ENCODE peak calls at places on chromosomes 4 and X, in four cellular contexts. One of them, this sample, is unnamed.

GRCh38 chr4:80306255-80306654 is 29.3 kb upstream of the CFAP299 start:
- DNase-seq in EL: peak; percentile 71
- DNase-seq in WTC11: no peak
- DNase-seq in CD8-positive, alpha-beta T cell: no peak
- DNase-seq in this sample: no peak

GRCh38 chrX:308821-309520 is 9.6 kb downstream of the GTPBP6 start:
- DNase-seq in CD8-positive, alpha-beta T cell: no peak
- DNase-seq in WTC11: no peak
- DNase-seq in EL: no peak
- DNase-seq in this sample: no peak

GRCh38 chr4:84751707-84752106 is 168.8 kb downstream of the CDS1 start:
- DNase-seq in CD8-positive, alpha-beta T cell: no peak
- DNase-seq in EL: no peak
- DNase-seq in WTC11: no peak
- DNase-seq in this sample: no peak

GRCh38 chr4:147981305-147981704 is 249.4 kb downstream of the ARHGAP10 start:
- DNase-seq in WTC11: no peak
- DNase-seq in CD8-positive, alpha-beta T cell: no peak
- DNase-seq in EL: peak; percentile 22
- DNase-seq in this sample: no peak

GRCh38 chrX:131397891-131398290 is 108.8 kb upstream of the IGSF1 start:
- DNase-seq in CD8-positive, alpha-beta T cell: no peak
- DNase-seq in WTC11: no peak
- DNase-seq in EL: no peak
- DNase-seq in this sample: no peak

GRCh38 chr4:16783119-16783518 is 115.3 kb downstream of the LDB2 start:
- DNase-seq in WTC11: no peak
- DNase-seq in CD8-positive, alpha-beta T cell: no peak
- DNase-seq in EL: no peak
- DNase-seq in this sample: peak; percentile 17

GRCh38 chr4:68907788-68908700 is 43.6 kb downstream of the UGT2A3 start:
- DNase-seq in EL: no peak
- DNase-seq in CD8-positive, alpha-beta T cell: no peak
- DNase-seq in WTC11: no peak
- DNase-seq in this sample: no peak

GRCh38 chr4:5636766-5637670 is 71.3 kb downstream of the EVC2 start:
- DNase-seq in CD8-positive, alpha-beta T cell: no peak
- DNase-seq in EL: peak; percentile 53
- DNase-seq in WTC11: no peak
- DNase-seq in this sample: no peak

GRCh38 chr4:55575513-55575912 is 16.5 kb downstream of the PDCL2 start:
- DNase-seq in CD8-positive, alpha-beta T cell: no peak
- DNase-seq in WTC11: no peak
- DNase-seq in EL: no peak
- DNase-seq in this sample: no peak

GRCh38 chr4:95249402-95250043 is 299.2 kb downstream of the UNC5C start:
- DNase-seq in EL: no peak
- DNase-seq in WTC11: no peak
- DNase-seq in CD8-positive, alpha-beta T cell: no peak
- DNase-seq in this sample: no peak

GRCh38 chr4:81198151-81198550 is 16.9 kb downstream of the PRKG2 start:
- DNase-seq in WTC11: no peak
- DNase-seq in EL: no peak
- DNase-seq in CD8-positive, alpha-beta T cell: no peak
- DNase-seq in this sample: no peak

GRCh38 chrX:102712967-102713677 is 874 bp downstream of the GPRASP2 start:
- DNase-seq in CD8-positive, alpha-beta T cell: peak; percentile 10
- DNase-seq in EL: peak; percentile 59
- DNase-seq in WTC11: peak; percentile 35
- DNase-seq in this sample: peak; percentile 25

GRCh38 chr4:102420563-102421221 is 75.4 kb upstream of the SLC39A8 start:
- DNase-seq in EL: peak; percentile 43
- DNase-seq in WTC11: no peak
- DNase-seq in CD8-positive, alpha-beta T cell: no peak
- DNase-seq in this sample: no peak

GRCh38 chrX:16445166-16445752 is 204.7 kb upstream of the S100G start:
- DNase-seq in WTC11: peak; percentile 27
- DNase-seq in CD8-positive, alpha-beta T cell: peak; percentile 41
- DNase-seq in EL: peak; percentile 27
- DNase-seq in this sample: peak; percentile 44

GRCh38 chr4:108213308-108213707 is 44.6 kb upstream of the LEF1 start:
- DNase-seq in CD8-positive, alpha-beta T cell: no peak
- DNase-seq in WTC11: no peak
- DNase-seq in EL: no peak
- DNase-seq in this sample: no peak

GRCh38 chr4:166493828-166494432 is 620.9 kb downstream of the TLL1 start:
- DNase-seq in WTC11: no peak
- DNase-seq in EL: peak; percentile 31
- DNase-seq in CD8-positive, alpha-beta T cell: no peak
- DNase-seq in this sample: no peak

GRCh38 chrX:20116087-20116574 is 576 bp downstream of the MAP7D2 start:
- DNase-seq in EL: no peak
- DNase-seq in CD8-positive, alpha-beta T cell: no peak
- DNase-seq in WTC11: peak; percentile 24
- DNase-seq in this sample: peak; percentile 33

GRCh38 chr4:98170035-98170434 is 26.8 kb upstream of the STPG2 start:
- DNase-seq in CD8-positive, alpha-beta T cell: no peak
- DNase-seq in EL: no peak
- DNase-seq in WTC11: no peak
- DNase-seq in this sample: no peak

GRCh38 chr4:17705107-17705506 is 76.3 kb downstream of the FAM184B start:
- DNase-seq in WTC11: no peak
- DNase-seq in EL: no peak
- DNase-seq in CD8-positive, alpha-beta T cell: no peak
- DNase-seq in this sample: no peak

GRCh38 chr4:9949573-9949972 is 71.7 kb downstream of the SLC2A9 start:
- DNase-seq in CD8-positive, alpha-beta T cell: no peak
- DNase-seq in WTC11: no peak
- DNase-seq in EL: no peak
- DNase-seq in this sample: no peak

GRCh38 chr4:167177925-167178324 is 56.4 kb downstream of the SPOCK3 start:
- DNase-seq in EL: no peak
- DNase-seq in CD8-positive, alpha-beta T cell: no peak
- DNase-seq in WTC11: no peak
- DNase-seq in this sample: no peak

GRCh38 chr4:147491076-147491475 is 10.2 kb downstream of the EDNRA start:
- DNase-seq in EL: no peak
- DNase-seq in CD8-positive, alpha-beta T cell: no peak
- DNase-seq in WTC11: no peak
- DNase-seq in this sample: no peak

GRCh38 chrX:41377624-41378023 is 43.7 kb downstream of the DDX3X start:
- DNase-seq in WTC11: no peak
- DNase-seq in EL: no peak
- DNase-seq in CD8-positive, alpha-beta T cell: no peak
- DNase-seq in this sample: no peak

GRCh38 chr4:95547708-95548471 is 883 bp downstream of the UNC5C start:
- DNase-seq in CD8-positive, alpha-beta T cell: no peak
- DNase-seq in WTC11: peak; percentile 45
- DNase-seq in EL: no peak
- DNase-seq in this sample: peak; percentile 29

GRCh38 chr4:17033256-17034245 is 135.1 kb upstream of the LDB2 start:
- DNase-seq in WTC11: no peak
- DNase-seq in EL: no peak
- DNase-seq in CD8-positive, alpha-beta T cell: no peak
- DNase-seq in this sample: no peak

GRCh38 chrX:100819534-100819836 is 706 bp upstream of the CSTF2 start:
- DNase-seq in WTC11: peak; percentile 12
- DNase-seq in EL: no peak
- DNase-seq in CD8-positive, alpha-beta T cell: no peak
- DNase-seq in this sample: no peak

GRCh38 chr4:126992910-126993309 is 639.8 kb upstream of the INTU start:
- DNase-seq in EL: no peak
- DNase-seq in CD8-positive, alpha-beta T cell: no peak
- DNase-seq in WTC11: no peak
- DNase-seq in this sample: no peak

GRCh38 chrX:15437724-15438123 is 53.5 kb upstream of the VEGFD start:
- DNase-seq in EL: no peak
- DNase-seq in WTC11: no peak
- DNase-seq in CD8-positive, alpha-beta T cell: no peak
- DNase-seq in this sample: no peak

GRCh38 chrX:53223068-53223693 is 1.8 kb downstream of the KDM5C start:
- DNase-seq in EL: no peak
- DNase-seq in WTC11: no peak
- DNase-seq in CD8-positive, alpha-beta T cell: no peak
- DNase-seq in this sample: no peak

GRCh38 chr4:132498215-132498614 is 650.9 kb upstream of the PCDH10 start:
- DNase-seq in EL: no peak
- DNase-seq in WTC11: no peak
- DNase-seq in CD8-positive, alpha-beta T cell: no peak
- DNase-seq in this sample: no peak

GRCh38 chr4:83361416-83362196 is 27.0 kb upstream of the HPSE start:
- DNase-seq in EL: no peak
- DNase-seq in CD8-positive, alpha-beta T cell: no peak
- DNase-seq in WTC11: no peak
- DNase-seq in this sample: peak; percentile 40

GRCh38 chr4:84530871-84531270 is 31.8 kb upstream of the NKX6-1 start:
- DNase-seq in CD8-positive, alpha-beta T cell: no peak
- DNase-seq in WTC11: no peak
- DNase-seq in EL: peak; percentile 40
- DNase-seq in this sample: no peak

GRCh38 chr4:34157546-34157945 is 2086.8 kb downstream of the ARAP2 start:
- DNase-seq in CD8-positive, alpha-beta T cell: no peak
- DNase-seq in EL: peak; percentile 67
- DNase-seq in WTC11: no peak
- DNase-seq in this sample: no peak

GRCh38 chrX:39491548-39492297 is 606.0 kb downstream of the BCOR start:
- DNase-seq in EL: no peak
- DNase-seq in CD8-positive, alpha-beta T cell: peak; percentile 40
- DNase-seq in WTC11: no peak
- DNase-seq in this sample: peak; percentile 13

GRCh38 chr4:2372488-2373030 is 45.9 kb downstream of the ZFYVE28 start:
- DNase-seq in WTC11: no peak
- DNase-seq in CD8-positive, alpha-beta T cell: no peak
- DNase-seq in EL: no peak
- DNase-seq in this sample: no peak

GRCh38 chr4:94995684-94996394 is 238.1 kb downstream of the BMPR1B start:
- DNase-seq in EL: no peak
- DNase-seq in CD8-positive, alpha-beta T cell: no peak
- DNase-seq in WTC11: peak; percentile 21
- DNase-seq in this sample: peak; percentile 58

GRCh38 chr4:177403746-177404145 is 38.5 kb downstream of the AGA start:
- DNase-seq in EL: no peak
- DNase-seq in WTC11: no peak
- DNase-seq in CD8-positive, alpha-beta T cell: no peak
- DNase-seq in this sample: no peak

GRCh38 chr4:4666693-4667642 is 125.1 kb upstream of the STX18 start:
- DNase-seq in CD8-positive, alpha-beta T cell: no peak
- DNase-seq in EL: peak; percentile 54
- DNase-seq in WTC11: peak; percentile 65
- DNase-seq in this sample: peak; percentile 50

GRCh38 chr4:3372933-3373465 is 68.8 kb upstream of the HGFAC start:
- DNase-seq in CD8-positive, alpha-beta T cell: no peak
- DNase-seq in EL: no peak
- DNase-seq in WTC11: no peak
- DNase-seq in this sample: no peak